ENCODE peak calls at places on chromosomes 5 and 9, in eight cellular contexts. Q, W, V, D, F, E, H and L are unnamed samples. For H3K4me1, the result is how much of the 10 kb centered on the place peaks cover.

GRCh38 chr5:43017438-43017820 is 22.7 kb downstream of the ANXA2R start:
- DNase-seq in Q (no peak), W (no peak), V (no peak), D (peak), F (no peak), E (peak), H (peak), L (peak)

GRCh38 chr9:19748278-19749126 is 40.3 kb downstream of the SLC24A2 start:
- DNase-seq in Q (no peak), W (no peak), V (no peak), D (no peak), F (no peak), E (no peak), H (peak), L (no peak)

GRCh38 chr5:104048231-104048630 is 485.6 kb upstream of the NUDT12 start:
- DNase-seq in Q (no peak), W (no peak), V (no peak), D (no peak), F (no peak), E (no peak), H (peak), L (no peak)

GRCh38 chr5:159104058-159104651 is 4.4 kb upstream of the EBF1 start:
- DNase-seq in Q (no peak), W (no peak), V (no peak), D (no peak), F (peak), E (no peak), H (no peak), L (peak)

GRCh38 chr5:102670224-102670836 is 84.8 kb upstream of the PAM start:
- DNase-seq in Q (no peak), W (no peak), V (no peak), D (no peak), F (no peak), E (peak), H (no peak), L (no peak)

GRCh38 chr5:131413605-131414559 is 150.0 kb downstream of the CDC42SE2 start:
- DNase-seq in Q (no peak), W (no peak), V (no peak), D (no peak), F (no peak), E (no peak), H (no peak), L (no peak)

GRCh38 chr5:83718936-83719495 is 1.6 kb downstream of the HAPLN1 start:
- DNase-seq in Q (no peak), W (no peak), V (no peak), D (no peak), F (no peak), E (no peak), H (peak), L (no peak)

GRCh38 chr9:129458155-129458661 is 162.7 kb downstream of the C9orf50 start:
- DNase-seq in Q (no peak), W (no peak), V (peak), D (no peak), F (no peak), E (peak), H (no peak), L (no peak)

GRCh38 chr9:111029260-111029659 is 9.0 kb downstream of the LPAR1 start:
- DNase-seq in Q (no peak), W (no peak), V (no peak), D (no peak), F (no peak), E (no peak), H (no peak), L (no peak)

GRCh38 chr9:127942152-127943010 is 4.7 kb upstream of the DPM2 start:
- DNase-seq in Q (peak), W (no peak), V (peak), D (peak), F (peak), E (peak), H (peak), L (peak)

GRCh38 chr5:100828756-100829342 is 74.2 kb downstream of the ST8SIA4 start:
- DNase-seq in Q (no peak), W (no peak), V (no peak), D (no peak), F (no peak), E (no peak), H (peak), L (no peak)

GRCh38 chr5:129903466-129904101 is 681 bp upstream of the CHSY3 start:
- DNase-seq in Q (no peak), W (no peak), V (no peak), D (no peak), F (no peak), E (no peak), H (no peak), L (no peak)

GRCh38 chr9:96071245-96072124 is 196.0 kb downstream of the ERCC6L2 start:
- DNase-seq in Q (no peak), W (no peak), V (no peak), D (no peak), F (no peak), E (peak), H (peak), L (no peak)

GRCh38 chr5:123512631-123513461 is 869 bp downstream of the CSNK1G3 start:
- DNase-seq in Q (peak), W (no peak), V (peak), D (peak), F (peak), E (peak), H (peak), L (peak)

GRCh38 chr9:114055061-114055460 is 23.0 kb downstream of the AMBP start:
- DNase-seq in Q (no peak), W (no peak), V (no peak), D (no peak), F (no peak), E (no peak), H (no peak), L (no peak)

GRCh38 chr5:135747824-135748223 is 86.6 kb upstream of the SLC25A48 start:
- DNase-seq in Q (no peak), W (no peak), V (no peak), D (no peak), F (no peak), E (no peak), H (no peak), L (no peak)

GRCh38 chr5:152631217-152631616 is 226.1 kb upstream of the NMUR2 start:
- DNase-seq in Q (no peak), W (no peak), V (no peak), D (no peak), F (no peak), E (no peak), H (no peak), L (no peak)

GRCh38 chr9:94921656-94922055 is 195.2 kb downstream of the AOPEP start:
- DNase-seq in Q (no peak), W (no peak), V (no peak), D (no peak), F (no peak), E (no peak), H (no peak), L (no peak)

GRCh38 chr9:94922098-94922607 is 195.7 kb downstream of the AOPEP start:
- DNase-seq in Q (no peak), W (no peak), V (no peak), D (peak), F (peak), E (no peak), H (peak), L (no peak)

GRCh38 chr9:94925751-94926456 is 199.4 kb downstream of the AOPEP start:
- DNase-seq in Q (no peak), W (no peak), V (no peak), D (no peak), F (no peak), E (peak), H (no peak), L (no peak)

GRCh38 chr9:94922691-94923107 is 196.2 kb downstream of the AOPEP start:
- DNase-seq in Q (no peak), W (no peak), V (no peak), D (peak), F (no peak), E (no peak), H (no peak), L (no peak)

DNA sequence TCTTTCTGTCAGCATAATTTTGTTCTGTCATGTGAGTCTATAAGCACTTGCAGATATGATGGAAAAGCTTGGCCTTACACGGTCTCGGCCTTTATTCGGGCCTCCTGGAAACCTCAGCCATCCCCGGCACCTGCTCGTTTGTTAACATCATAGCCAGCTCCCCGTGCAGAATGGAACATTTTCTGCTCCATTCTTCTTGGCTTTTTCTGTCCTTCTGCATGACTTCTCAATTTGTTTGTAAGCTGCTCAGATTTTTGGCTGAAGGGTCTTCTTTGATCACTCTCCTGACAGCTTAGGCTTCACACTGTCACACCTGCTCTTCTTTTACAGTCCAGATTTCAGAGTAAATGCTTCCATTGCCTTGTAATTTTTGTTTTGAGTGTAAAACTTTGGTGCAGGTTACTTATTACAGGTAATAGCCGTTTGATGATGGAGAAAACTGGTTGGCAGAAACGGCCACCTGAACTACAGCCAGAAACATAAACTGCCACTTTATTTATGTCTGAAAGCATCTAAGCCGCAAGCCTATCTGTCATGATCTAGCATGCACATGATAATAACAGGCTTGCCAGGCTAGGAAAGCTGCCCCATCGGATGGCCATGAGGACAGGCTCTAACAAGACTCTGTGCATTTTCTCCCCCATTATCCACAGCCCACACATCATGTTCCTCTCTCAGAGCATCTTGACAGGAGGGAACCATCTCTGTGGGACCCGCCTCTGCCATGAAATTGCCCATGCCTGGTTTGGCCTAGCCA is 197.0 kb downstream of the AOPEP start:
- DNase-seq in Q (no peak), W (no peak), V (no peak), D (no peak), F (no peak), E (no peak), H (peak), L (no peak)
- H3K4me1 ChIP-seq in Q (half or more), W (under half), V (half or more), D (under half), F (under half), E (under half), H (under half), L (under half)

GRCh38 chr9:137638680-137639079 is 19.9 kb downstream of the EHMT1 start:
- DNase-seq in Q (no peak), W (no peak), V (no peak), D (no peak), F (no peak), E (no peak), H (no peak), L (no peak)
- H3K4me3 ChIP-seq in Q (no peak), W (no peak), V (no peak), D (no peak), F (no peak), E (no peak), H (peak), L (no peak)

GRCh38 chr5:128197911-128198522 is 114.5 kb downstream of the SLC12A2 start:
- DNase-seq in Q (no peak), W (no peak), V (no peak), D (no peak), F (no peak), E (no peak), H (no peak), L (no peak)

GRCh38 chr5:128199104-128199503 is 115.5 kb downstream of the SLC12A2 start:
- DNase-seq in Q (no peak), W (no peak), V (no peak), D (no peak), F (no peak), E (no peak), H (peak), L (no peak)

GRCh38 chr5:128202320-128202719 is 118.8 kb downstream of the SLC12A2 start:
- DNase-seq in Q (no peak), W (no peak), V (no peak), D (no peak), F (no peak), E (no peak), H (no peak), L (no peak)

GRCh38 chr5:128201065-128201926 is 117.7 kb downstream of the SLC12A2 start:
- DNase-seq in Q (peak), W (peak), V (peak), D (peak), F (peak), E (peak), H (peak), L (peak)

DNA sequence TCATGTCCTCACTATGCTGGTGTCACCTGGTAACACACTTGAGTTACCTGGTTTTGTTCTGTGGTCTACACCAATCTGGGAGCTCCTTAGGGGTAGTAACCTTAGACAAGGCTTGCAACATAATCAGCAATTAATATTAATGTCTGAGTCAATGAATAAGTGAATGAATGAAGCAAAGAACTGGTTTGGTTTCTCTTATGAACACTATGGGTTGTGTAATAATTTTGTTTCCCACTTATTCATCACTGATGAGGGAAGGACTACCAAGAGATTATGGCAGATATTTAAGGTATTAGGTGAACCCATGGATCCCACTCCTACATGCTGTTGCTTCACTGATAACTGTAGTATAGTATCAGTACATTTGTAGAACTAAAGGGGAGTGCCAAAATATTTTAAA is 116.0 kb downstream of the SLC12A2 start:
- DNase-seq in Q (no peak), W (no peak), V (no peak), D (no peak), F (no peak), E (no peak), H (no peak), L (no peak)
- H3K4me1 ChIP-seq in Q (under half), W (under half), V (half or more), D (under half), F (under half), E (under half), H (under half), L (under half)

GRCh38 chr9:137733429-137733828 is 114.6 kb downstream of the EHMT1 start:
- DNase-seq in Q (no peak), W (no peak), V (no peak), D (no peak), F (no peak), E (no peak), H (no peak), L (no peak)

GRCh38 chr9:137731216-137731946 is 112.6 kb downstream of the EHMT1 start:
- DNase-seq in Q (no peak), W (no peak), V (no peak), D (peak), F (no peak), E (no peak), H (no peak), L (no peak)

GRCh38 chr9:137731947-137732813 is 113.4 kb downstream of the EHMT1 start:
- DNase-seq in Q (no peak), W (no peak), V (no peak), D (no peak), F (no peak), E (no peak), H (no peak), L (no peak)

GRCh38 chr9:137739371-137739915 is 120.6 kb downstream of the EHMT1 start:
- DNase-seq in Q (no peak), W (no peak), V (no peak), D (no peak), F (no peak), E (no peak), H (no peak), L (peak)

GRCh38 chr9:137734181-137734580 is 115.4 kb downstream of the EHMT1 start:
- DNase-seq in Q (no peak), W (no peak), V (no peak), D (no peak), F (no peak), E (no peak), H (no peak), L (no peak)
- H3K4me3 ChIP-seq in Q (no peak), W (no peak), V (no peak), D (no peak), F (no peak), E (no peak), H (no peak), L (no peak)

DNA sequence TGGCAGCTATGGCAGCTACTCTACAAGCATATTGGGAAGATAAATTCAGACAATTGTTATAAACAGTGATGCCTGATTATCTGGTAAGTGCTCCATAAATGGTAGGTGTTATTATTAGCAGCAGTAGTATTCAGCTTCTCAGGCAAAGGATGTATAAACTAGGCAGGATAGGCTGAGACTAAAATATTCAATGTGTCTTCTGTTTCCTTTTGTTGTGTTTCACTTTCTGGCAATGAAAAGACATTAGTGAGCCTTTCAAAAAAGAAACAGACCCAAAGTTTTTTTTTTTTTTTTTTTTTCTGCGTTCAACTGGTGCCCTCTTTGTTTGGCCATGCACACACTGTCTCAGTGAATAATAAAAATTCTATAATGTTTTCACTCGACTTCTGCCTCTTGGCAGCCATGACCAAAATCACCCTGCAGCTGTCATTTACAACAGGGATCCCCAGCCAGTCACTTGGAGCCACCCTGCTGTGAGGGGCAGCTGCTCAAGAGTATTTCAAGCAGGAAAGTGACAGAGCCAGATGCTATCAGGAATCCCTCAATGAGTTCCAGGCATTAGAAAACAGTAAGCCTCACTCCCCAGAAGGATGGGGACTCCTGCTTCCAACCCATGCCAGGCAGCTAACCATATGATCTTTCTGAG is 44.0 kb upstream of the MAN2A1 start:
- DNase-seq in Q (no peak), W (no peak), V (no peak), D (no peak), F (no peak), E (no peak), H (no peak), L (no peak)
- H3K4me1 ChIP-seq in Q (under half), W (under half), V (under half), D (under half), F (under half), E (under half), H (under half), L (under half)

GRCh38 chr9:89001917-89002540 is 10.8 kb downstream of the S1PR3 start:
- DNase-seq in Q (no peak), W (no peak), V (no peak), D (no peak), F (no peak), E (no peak), H (no peak), L (no peak)

GRCh38 chr9:89002987-89003386 is 11.7 kb downstream of the S1PR3 start:
- DNase-seq in Q (no peak), W (no peak), V (no peak), D (no peak), F (no peak), E (no peak), H (no peak), L (no peak)

GRCh38 chr9:89000281-89000875 is 9.1 kb downstream of the S1PR3 start:
- DNase-seq in Q (no peak), W (no peak), V (no peak), D (no peak), F (no peak), E (no peak), H (no peak), L (peak)

GRCh38 chr9:88998911-88999310 is 7.6 kb downstream of the S1PR3 start:
- DNase-seq in Q (peak), W (no peak), V (peak), D (peak), F (no peak), E (no peak), H (peak), L (peak)

GRCh38 chr9:89000973-89001916 is 10.0 kb downstream of the S1PR3 start:
- DNase-seq in Q (peak), W (peak), V (peak), D (peak), F (peak), E (peak), H (peak), L (peak)
- H3K4me3 ChIP-seq in Q (peak), W (no peak), V (peak), D (no peak), F (no peak), E (no peak), H (no peak), L (no peak)

DNA sequence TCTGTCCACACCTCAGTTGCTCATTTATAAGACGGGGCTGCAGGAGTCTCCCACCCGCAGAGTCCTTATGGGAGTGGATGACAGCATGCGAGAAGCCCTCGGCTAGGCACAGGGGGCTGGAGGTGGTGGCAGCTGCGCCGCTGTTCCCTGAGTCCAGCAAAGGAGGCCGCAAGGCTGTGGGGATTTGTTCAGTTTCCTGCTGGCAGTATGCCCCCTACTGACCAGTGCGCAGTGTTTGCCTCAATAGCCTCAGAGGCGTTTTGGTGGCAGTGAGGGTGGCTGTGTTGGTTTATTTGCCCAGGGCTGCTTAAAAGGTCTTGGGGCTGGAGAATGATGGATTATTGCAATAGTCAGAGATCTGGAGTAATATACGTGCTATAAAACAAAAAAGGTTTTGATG is 176.3 kb upstream of the OTULINL start:
- DNase-seq in Q (no peak), W (no peak), V (no peak), D (no peak), F (no peak), E (peak), H (peak), L (no peak)
- H3K4me1 ChIP-seq in Q (under half), W (under half), V (under half), D (under half), F (under half), E (under half), H (under half), L (under half)

GRCh38 chr5:81950996-81951395 is 20.8 kb upstream of the ATG10 start:
- DNase-seq in Q (no peak), W (no peak), V (no peak), D (no peak), F (no peak), E (no peak), H (peak), L (no peak)
- H3K4me3 ChIP-seq in Q (no peak), W (no peak), V (no peak), D (no peak), F (no peak), E (no peak), H (no peak), L (no peak)

DNA sequence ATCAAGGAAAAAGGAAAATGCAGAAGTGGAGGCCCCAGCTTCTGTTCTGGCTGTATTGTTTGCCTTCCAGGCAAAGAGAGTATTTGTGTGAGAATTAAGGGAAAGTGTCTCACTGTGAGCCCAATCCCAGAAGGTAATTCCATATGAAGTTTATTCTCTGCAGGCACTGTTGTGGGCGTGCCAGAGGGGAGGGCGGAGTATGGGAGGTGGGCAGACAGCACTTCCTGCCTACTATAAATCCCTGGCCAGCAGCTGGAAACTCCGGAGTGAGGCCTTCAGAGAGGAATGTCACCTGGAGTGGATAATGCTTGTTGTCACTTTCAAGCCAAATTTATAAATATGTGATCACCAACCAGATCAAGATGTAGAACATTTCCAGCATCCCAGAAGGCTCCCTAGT is 209.5 kb downstream of the ARHGAP26 start:
- DNase-seq in Q (no peak), W (no peak), V (no peak), D (no peak), F (no peak), E (peak), H (peak), L (peak)
- H3K4me1 ChIP-seq in Q (half or more), W (under half), V (under half), D (under half), F (under half), E (under half), H (under half), L (under half)